ENCODE peak calls at places on chromosomes 13 and 19, in four cellular contexts. N is naive thymus-derived CD4-positive, alpha-beta T cell; Q is ascending aorta; W is upper lobe of left lung. J is an unnamed sample. For H3K27me3 and H3K4me1, the result is how much of the 10 kb centered on the place peaks cover.

GRCh38 chr13:114319441-114319871 is 5.2 kb downstream of the CHAMP1 start:
- DNase-seq in Q (no peak), W (no peak), N (no peak), J (no peak)

GRCh38 chr13:106008540-106008939 is 526.9 kb downstream of the EFNB2 start:
- DNase-seq in Q (no peak), W (no peak), N (no peak), J (no peak)

GRCh38 chr19:4061683-4062575 is 4.8 kb downstream of the ZBTB7A start:
- DNase-seq in W (peak), N (no peak), Q (no peak), J (peak)

GRCh38 chr19:45406165-45406956 is at the start of gene POLR1G:
- DNase-seq in Q (peak), W (peak), N (peak), J (peak)

GRCh38 chr19:4369888-4370260 is 26.5 kb downstream of the MPND start:
- DNase-seq in N (peak), W (peak), Q (no peak), J (peak)

GRCh38 chr13:102845630-102846260 is at the start of gene ERCC5:
- DNase-seq in W (peak), Q (peak), N (peak), J (peak)

GRCh38 chr13:42065414-42065813 is 17.0 kb downstream of the DGKH start:
- DNase-seq in N (no peak), Q (no peak), W (no peak), J (no peak)

GRCh38 chr19:2822846-2823245 is 3.2 kb downstream of the ZNF554 start:
- DNase-seq in Q (no peak), N (no peak), W (no peak), J (no peak)

GRCh38 chr19:53076984-53077383 is 26.2 kb downstream of the ZNF160 start:
- DNase-seq in N (no peak), Q (no peak), W (peak), J (no peak)

GRCh38 chr13:42280537-42280936 is 8.6 kb downstream of the AKAP11 start:
- DNase-seq in W (no peak), N (no peak), Q (no peak), J (no peak)

GRCh38 chr13:113327391-113327765 is 30.3 kb downstream of the LAMP1 start:
- DNase-seq in Q (no peak), W (no peak), N (no peak), J (no peak)

GRCh38 chr19:4304509-4305252 is at the start of gene FSD1:
- DNase-seq in W (no peak), N (peak), Q (no peak), J (no peak)

GRCh38 chr19:9054768-9055167 is 32.1 kb upstream of the OR1M1 start:
- DNase-seq in W (no peak), N (no peak), Q (no peak), J (no peak)

GRCh38 chr13:44015133-44015532 is 135.4 kb downstream of the LACC1 start:
- DNase-seq in W (no peak), Q (no peak), N (no peak), J (no peak)

GRCh38 chr13:95023405-95023804 is 277.8 kb downstream of the ABCC4 start:
- DNase-seq in Q (no peak), W (no peak), N (no peak), J (no peak)

GRCh38 chr19:34490141-34490766 is 8.7 kb downstream of the WTIP start:
- DNase-seq in Q (no peak), W (no peak), N (no peak), J (no peak)

GRCh38 chr13:25109341-25109740 is 13.4 kb downstream of the PABPC3 start:
- DNase-seq in N (no peak), Q (no peak), W (no peak), J (no peak)

GRCh38 chr19:34332027-34332786 is 32.8 kb upstream of the GPI start:
- DNase-seq in Q (no peak), W (no peak), N (no peak), J (no peak)

GRCh38 chr13:113113846-113114271 is 8.3 kb downstream of the F7 start:
- DNase-seq in N (no peak), W (peak), Q (peak), J (peak)

GRCh38 chr13:48731957-48732569 is 78.3 kb downstream of the CYSLTR2 start:
- DNase-seq in N (peak), W (peak), Q (no peak), J (no peak)

GRCh38 chr19:46639356-46640061 is 3.5 kb upstream of the GNG8 start:
- DNase-seq in N (no peak), W (no peak), Q (peak), J (peak)

GRCh38 chr13:43085545-43085944 is 62.2 kb downstream of the DNAJC15 start:
- DNase-seq in W (no peak), Q (no peak), N (no peak), J (no peak)

GRCh38 chr19:28940751-28941500 is 272.0 kb downstream of the UQCRFS1 start:
- DNase-seq in Q (no peak), N (no peak), W (no peak), J (no peak)

GRCh38 chr13:31587696-31588266 is 151.5 kb upstream of the RXFP2 start:
- DNase-seq in Q (no peak), W (no peak), N (no peak), J (no peak)

GRCh38 chr13:23956106-23956505 is 58.8 kb upstream of the C1QTNF9B start:
- DNase-seq in Q (no peak), N (no peak), W (no peak), J (peak)

GRCh38 chr19:14473915-14474578 is 1.1 kb downstream of the PTGER1 start:
- DNase-seq in N (no peak), Q (no peak), W (peak), J (peak)

GRCh38 chr13:95784161-95784880 is 107.4 kb downstream of the DNAJC3 start:
- DNase-seq in W (no peak), Q (no peak), N (no peak), J (no peak)

GRCh38 chr19:8641908-8642547 is 11.6 kb downstream of the NFILZ start:
- DNase-seq in N (peak), Q (no peak), W (no peak), J (no peak)

GRCh38 chr13:24511019-24511823 is 1.4 kb downstream of the PARP4 start:
- DNase-seq in Q (no peak), N (peak), W (peak), J (peak)

GRCh38 chr19:15195381-15195964 is 5.3 kb downstream of the NOTCH3 start:
- DNase-seq in Q (peak), W (peak), N (peak), J (peak)

GRCh38 chr19:49827034-49827433 is 8.9 kb downstream of the MED25 start:
- DNase-seq in Q (no peak), W (no peak), N (no peak), J (no peak)

GRCh38 chr19:6425732-6426686 is 1.4 kb upstream of the KHSRP start:
- DNase-seq in Q (no peak), N (no peak), W (no peak), J (no peak)

GRCh38 chr19:4149518-4150288 is 3.7 kb upstream of the CREB3L3 start:
- DNase-seq in Q (no peak), N (no peak), W (peak), J (no peak)

DNA sequence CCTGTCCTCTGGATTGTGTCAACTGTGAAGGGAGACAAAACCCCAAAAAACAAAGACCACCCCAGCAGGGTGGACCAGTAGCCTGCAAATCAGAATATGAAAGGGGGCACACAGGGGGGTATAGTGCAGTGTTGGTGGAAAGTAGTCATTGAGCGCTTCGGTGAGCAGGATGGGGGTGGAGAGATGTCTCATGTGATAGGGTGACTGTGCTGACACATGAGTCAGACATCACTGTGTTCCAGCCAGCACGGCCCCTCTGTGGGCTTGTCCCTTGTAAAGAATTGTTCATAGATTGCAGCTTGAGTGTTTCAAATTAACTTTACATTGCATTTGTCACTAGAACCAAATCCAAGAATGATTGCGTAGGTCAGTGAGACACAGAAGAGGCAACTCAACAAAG is 7.4 kb downstream of the ZNF440 start:
- DNase-seq in Q (no peak), W (no peak), N (no peak), J (no peak)
- H3K27me3 ChIP-seq in Q (under half), W (under half), N (under half), J (under half)

GRCh38 chr19:29945433-29945832 is 3.4 kb downstream of the URI1 start:
- DNase-seq in Q (no peak), W (no peak), N (no peak), J (no peak)

GRCh38 chr19:29943615-29944014 is 1.6 kb downstream of the URI1 start:
- DNase-seq in W (no peak), Q (no peak), N (no peak), J (no peak)

GRCh38 chr19:29946645-29947044 is 4.6 kb downstream of the URI1 start:
- DNase-seq in N (no peak), Q (no peak), W (no peak), J (no peak)

GRCh38 chr19:29944415-29945012 is 2.5 kb downstream of the URI1 start:
- DNase-seq in N (no peak), W (no peak), Q (no peak), J (no peak)

GRCh38 chr19:29945017-29945416 is 3.0 kb downstream of the URI1 start:
- DNase-seq in N (no peak), Q (no peak), W (no peak), J (no peak)
- H3K4me3 ChIP-seq in N (no peak), Q (no peak), W (no peak), J (no peak)

DNA sequence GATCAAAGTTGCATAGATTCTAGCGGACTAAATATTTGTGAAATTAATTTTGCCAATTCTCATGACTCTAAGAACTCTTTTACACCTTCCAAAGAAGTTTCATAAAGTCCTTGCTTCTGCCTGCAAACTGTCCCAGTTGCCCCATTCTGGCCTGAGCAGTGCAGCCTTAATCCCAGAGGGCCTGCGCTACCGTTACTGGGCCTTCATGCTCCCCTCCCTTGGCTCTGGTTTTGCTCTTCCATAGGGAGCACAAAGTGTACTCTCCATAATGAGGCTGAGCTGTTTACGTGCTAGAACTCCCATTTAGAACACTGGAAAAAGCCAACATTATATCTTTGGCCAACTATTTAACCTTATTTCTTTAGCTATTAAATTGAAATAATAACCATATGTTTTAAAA is 2.1 kb downstream of the MTIF3 start:
- DNase-seq in Q (no peak), W (no peak), N (no peak), J (no peak)
- H3K4me1 ChIP-seq in Q (under half), W (under half), N (under half), J (under half)

GRCh38 chr19:55016017-55016416 is 22.0 kb downstream of the GP6 start:
- DNase-seq in W (no peak), N (no peak), Q (no peak), J (no peak)

GRCh38 chr19:55014714-55015113 is 23.4 kb downstream of the GP6 start:
- DNase-seq in N (no peak), W (no peak), Q (no peak), J (no peak)

GRCh38 chr19:55012294-55012693 is 25.8 kb downstream of the GP6 start:
- DNase-seq in W (no peak), N (no peak), Q (no peak), J (no peak)

GRCh38 chr19:55015126-55015525 is 22.9 kb downstream of the GP6 start:
- DNase-seq in W (no peak), N (no peak), Q (no peak), J (no peak)

DNA sequence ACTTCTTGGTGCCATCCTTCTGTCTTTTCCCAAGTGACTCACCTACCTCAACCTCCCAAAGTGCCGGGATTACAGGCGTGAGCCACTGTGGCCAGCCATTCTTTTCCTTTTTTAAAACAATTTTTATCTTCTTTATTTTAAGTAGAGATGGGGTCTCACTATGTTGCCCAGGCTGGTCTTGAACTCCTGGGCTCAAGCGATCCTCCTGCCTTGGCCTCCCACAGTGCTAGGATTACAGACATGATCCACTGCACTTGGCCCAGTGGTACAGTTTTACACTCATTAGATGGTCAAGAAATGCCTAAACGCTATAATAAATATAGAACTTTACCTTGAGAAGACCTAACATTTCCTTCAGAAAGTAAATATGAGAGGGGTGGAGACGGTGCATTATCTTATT is 24.5 kb downstream of the GP6 start:
- DNase-seq in N (no peak), Q (no peak), W (no peak), J (no peak)
- H3K27me3 ChIP-seq in N (under half), Q (under half), W (under half), J (under half)

DNA sequence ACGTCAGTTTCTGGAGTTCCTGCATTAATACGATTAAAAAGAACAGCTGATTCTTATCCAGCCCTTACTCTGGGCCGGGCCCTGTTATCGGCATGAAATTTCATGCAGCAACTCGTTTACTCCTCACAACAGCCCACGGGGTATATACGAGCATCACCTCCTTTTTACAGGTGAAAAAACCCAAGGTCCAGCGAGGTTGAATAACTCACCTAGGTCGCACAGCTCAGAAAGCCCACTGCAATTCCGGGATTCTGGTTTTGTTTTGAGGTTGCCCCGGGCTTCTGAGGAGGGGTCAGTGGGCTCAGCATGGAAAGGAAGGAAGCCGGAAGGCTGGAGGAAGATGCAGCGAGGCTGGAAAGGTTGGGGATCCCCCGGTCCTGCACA is 577 bp upstream of the ACP7 start:
- DNase-seq in Q (no peak), W (no peak), N (no peak), J (no peak)
- H3K4me3 ChIP-seq in Q (peak), W (peak), N (peak), J (peak)